ENCODE peak calls at places on chromosome 15, in seven cellular contexts. D is GM12892, V is GM12865, E is RPMI7951, G is RWPE1, U is GF-D8, O is DMS79. W is an unnamed sample.

GRCh38 chr15:62135532-62136134 is 29.5 kb downstream of the C2CD4B start:
- DNase-seq in G (no peak), U (no peak), D (no peak), O (no peak), E (peak), V (no peak), W (no peak)

GRCh38 chr15:64842986-64843561 is 1.4 kb downstream of the PLEKHO2 start:
- DNase-seq in G (no peak), E (peak), D (no peak), O (no peak), V (peak), U (peak), W (no peak)

GRCh38 chr15:35430301-35430700 is 115.7 kb downstream of the DPH6 start:
- DNase-seq in G (no peak), O (no peak), U (no peak), D (no peak), E (no peak), V (no peak), W (no peak)

GRCh38 chr15:66402885-66403284 is 16.2 kb downstream of the MAP2K1 start:
- DNase-seq in E (no peak), O (no peak), G (no peak), D (no peak), V (peak), U (no peak), W (no peak)

GRCh38 chr15:80468776-80469175 is 64.6 kb downstream of the ARNT2 start:
- DNase-seq in E (no peak), G (no peak), D (no peak), O (no peak), U (no peak), V (no peak), W (no peak)

GRCh38 chr15:71128939-71129562 is 13.8 kb downstream of the THSD4 start:
- DNase-seq in D (no peak), U (no peak), V (no peak), G (no peak), O (no peak), E (no peak), W (no peak)

GRCh38 chr15:67253103-67253502 is 1.4 kb downstream of the AAGAB start:
- DNase-seq in G (no peak), D (no peak), O (no peak), E (no peak), U (no peak), V (no peak), W (no peak)

GRCh38 chr15:65595960-65596359 is 15.0 kb downstream of the INTS14 start:
- DNase-seq in G (no peak), U (no peak), O (no peak), V (peak), E (no peak), D (no peak), W (no peak)

GRCh38 chr15:101641134-101641764 is 10.9 kb downstream of the TM2D3 start:
- DNase-seq in D (peak), U (peak), V (peak), O (no peak), E (peak), G (peak), W (peak)

GRCh38 chr15:48334260-48334659 is 3.0 kb downstream of the DUT start:
- DNase-seq in V (no peak), G (no peak), U (no peak), O (no peak), E (no peak), D (no peak), W (no peak)